ENCODE peak calls at places on chromosomes 7 and 10, in six cellular contexts. B is lung, X is cardiac muscle cell, W is bronchial epithelial cell, D is GM23338, P is mammary epithelial cell. Y is an unnamed sample.

GRCh38 chr10:119620771-119621384 is 24.1 kb upstream of the TIAL1 start:
- DNase-seq in D (peak), B (no peak), P (no peak), W (no peak), X (peak), Y (no peak)

GRCh38 chr10:85045046-85045445 is 716.7 kb downstream of the CCSER2 start:
- DNase-seq in X (no peak), D (no peak), P (no peak), W (no peak), B (no peak), Y (no peak)

GRCh38 chr10:123496336-123496735 is 169.8 kb upstream of the GPR26 start:
- DNase-seq in D (no peak), B (no peak), P (no peak), W (no peak), X (no peak), Y (no peak)

GRCh38 chr7:4167385-4167910 is 514.6 kb upstream of the FOXK1 start:
- DNase-seq in W (no peak), X (no peak), B (no peak), P (peak), D (no peak), Y (no peak)

GRCh38 chr10:630581-631073 is 58.8 kb downstream of the DIP2C start:
- DNase-seq in B (no peak), X (no peak), W (no peak), P (no peak), D (no peak), Y (no peak)

GRCh38 chr7:45689797-45690761 is 115.9 kb downstream of the ADCY1 start:
- DNase-seq in D (no peak), X (no peak), W (no peak), P (no peak), B (peak), Y (no peak)

GRCh38 chr7:131210618-131211017 is 117.1 kb upstream of the MKLN1 start:
- DNase-seq in D (no peak), W (no peak), B (no peak), P (no peak), X (no peak), Y (no peak)

GRCh38 chr7:47479821-47480575 is 101.9 kb downstream of the TNS3 start:
- DNase-seq in P (no peak), D (no peak), W (no peak), B (no peak), X (no peak), Y (no peak)

GRCh38 chr7:128324363-128324680 is 19.4 kb downstream of the RBM28 start:
- DNase-seq in B (no peak), X (no peak), W (no peak), D (no peak), P (no peak), Y (no peak)

GRCh38 chr7:128321044-128321422 is 22.7 kb downstream of the RBM28 start:
- DNase-seq in B (no peak), D (no peak), W (no peak), P (no peak), X (no peak), Y (no peak)

GRCh38 chr7:128323489-128324362 is 20.0 kb downstream of the RBM28 start:
- DNase-seq in W (no peak), X (peak), D (no peak), P (no peak), B (no peak), Y (no peak)

GRCh38 chr7:128318696-128319095 is 25.0 kb downstream of the RBM28 start:
- DNase-seq in B (no peak), W (no peak), X (no peak), D (no peak), P (no peak), Y (no peak)

GRCh38 chr7:128322040-128322643 is 21.6 kb downstream of the RBM28 start:
- DNase-seq in X (peak), D (peak), B (no peak), P (peak), W (peak), Y (no peak)
- TF ChIP-seq CTCF in X (peak), D (peak), B (no peak), P (peak), W (peak), Y (peak)

DNA sequence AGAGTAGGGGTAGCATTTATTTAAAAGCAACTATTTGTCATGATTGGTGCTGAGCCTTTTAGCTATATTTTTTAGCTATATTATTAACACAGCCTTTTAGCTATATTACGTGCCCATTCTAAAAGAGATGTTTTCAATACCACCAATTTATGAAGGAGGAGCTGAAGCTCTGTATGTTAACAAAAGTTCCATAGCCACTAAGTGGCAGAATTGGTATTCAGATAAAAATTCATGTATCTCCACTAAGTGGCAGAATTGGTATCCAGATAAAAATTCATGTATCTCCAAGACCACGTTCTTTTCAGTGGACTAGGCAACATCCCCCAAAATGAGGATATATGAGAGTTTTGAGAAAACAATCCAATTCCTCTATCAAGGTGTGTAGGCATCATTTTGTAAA is 268.6 kb downstream of the HGF start:
- DNase-seq in X (peak), W (peak), P (no peak), D (no peak), B (no peak), Y (no peak)
- TF ChIP-seq CTCF in X (peak), W (no peak), P (no peak), D (peak), B (no peak), Y (no peak)

DNA sequence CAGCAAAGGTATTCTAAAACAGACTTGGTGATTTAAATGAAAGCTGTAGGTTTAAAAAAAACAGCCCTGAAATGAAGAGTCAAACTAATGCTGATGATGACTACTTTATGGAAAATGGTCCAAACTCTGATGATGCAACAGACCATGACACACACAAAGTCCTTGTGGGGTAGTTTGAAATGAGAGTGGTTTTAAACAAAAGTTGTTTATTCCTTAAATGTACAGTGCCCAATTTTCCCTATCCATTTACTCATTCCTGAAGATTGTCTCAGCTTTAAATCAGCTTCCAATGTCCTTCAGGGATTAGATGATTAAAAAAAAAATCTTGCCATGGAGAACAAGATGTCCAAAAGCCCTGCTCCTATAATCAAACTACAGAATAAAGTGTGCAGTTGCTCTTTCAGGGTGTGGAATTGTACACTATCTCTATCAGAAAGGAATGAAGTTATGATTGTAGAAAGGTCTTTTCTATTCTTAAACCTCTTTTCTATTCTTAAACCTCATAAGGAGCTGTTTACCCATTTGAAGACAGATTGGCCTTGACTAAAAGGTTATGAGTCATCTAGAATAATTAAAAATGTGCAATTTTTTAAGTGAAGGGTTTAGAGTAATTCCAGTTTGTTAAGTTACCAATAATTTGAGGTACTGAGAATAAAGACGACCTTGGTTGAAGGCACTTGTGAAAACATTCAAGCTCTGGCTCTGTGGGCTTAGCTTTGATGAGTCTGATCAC is 70.2 kb upstream of the ITGA8 start:
- DNase-seq in B (no peak), W (peak), X (peak), P (peak), D (no peak), Y (no peak)
- TF ChIP-seq CTCF in B (no peak), W (no peak), X (no peak), P (no peak), D (no peak), Y (no peak)

GRCh38 chr10:61901829-61902447 is 439 bp downstream of the ARID5B start:
- DNase-seq in X (peak), D (peak), B (no peak), P (peak), W (no peak), Y (no peak)

GRCh38 chr10:61900829-61901783 is at the start of gene ARID5B:
- DNase-seq in W (peak), B (peak), X (peak), D (peak), P (peak), Y (peak)

GRCh38 chr10:61903991-61904350 is 2.5 kb downstream of the ARID5B start:
- DNase-seq in X (no peak), W (peak), B (no peak), D (no peak), P (no peak), Y (no peak)

GRCh38 chr10:61903184-61903990 is 1.9 kb downstream of the ARID5B start:
- DNase-seq in W (peak), X (peak), B (peak), P (peak), D (peak), Y (peak)

DNA sequence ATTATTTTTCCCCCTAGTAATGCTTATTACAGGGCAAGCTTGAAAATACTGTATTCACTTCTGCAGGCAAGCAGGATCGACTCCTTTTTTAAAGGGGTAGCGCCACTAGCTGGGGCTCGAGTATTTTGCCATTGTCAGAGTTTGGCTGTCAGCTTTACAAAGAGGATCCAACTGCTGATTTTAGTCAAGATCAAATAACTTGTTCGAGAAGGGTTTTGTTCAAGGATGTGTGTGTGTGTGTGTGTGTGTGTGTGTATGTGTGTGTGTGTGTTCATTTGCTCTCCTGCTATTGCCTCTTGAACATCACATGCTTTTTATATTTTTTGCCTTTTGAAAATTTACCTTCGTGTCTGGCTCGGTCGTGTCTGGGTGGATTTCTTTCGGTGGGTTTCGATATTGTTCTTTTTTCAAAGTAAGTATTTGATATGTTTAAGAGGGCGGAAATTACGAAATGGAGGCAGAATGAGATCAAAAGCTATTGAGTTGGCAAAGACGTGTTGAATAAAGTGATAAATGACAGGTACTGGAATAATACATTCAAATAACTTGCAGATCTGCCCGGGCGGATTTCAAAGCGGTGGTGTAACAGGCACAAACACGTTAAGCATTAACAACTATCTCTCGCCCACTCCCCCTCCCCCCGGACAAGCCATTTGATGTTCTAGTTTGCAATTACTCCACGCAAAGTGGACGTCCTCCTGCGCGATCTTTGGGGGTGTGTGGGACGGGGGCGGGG is 1.1 kb downstream of the ARID5B start:
- DNase-seq in P (peak), D (peak), X (peak), W (peak), B (peak), Y (peak)
- TF ChIP-seq CTCF in P (no peak), D (no peak), X (peak), W (peak), B (no peak), Y (peak)

GRCh38 chr10:78707745-78708144 is 361.0 kb upstream of the ZMIZ1 start:
- DNase-seq in P (no peak), D (no peak), W (peak), X (no peak), B (no peak), Y (no peak)
- TF ChIP-seq CTCF in P (no peak), D (no peak), W (no peak), X (no peak), B (no peak), Y (no peak)

GRCh38 chr7:101217388-101218235 is at the start of the genes PLOD3 and ZNHIT1:
- DNase-seq in B (peak), P (peak), X (peak), D (peak), W (peak), Y (peak)
- TF ChIP-seq CTCF in B (no peak), P (no peak), X (no peak), D (no peak), W (peak), Y (no peak)

GRCh38 chr10:99537381-99538286 is 4.9 kb downstream of the NKX2-3 start:
- DNase-seq in X (no peak), W (no peak), B (no peak), D (peak), P (no peak), Y (peak)
- TF ChIP-seq CTCF in X (no peak), W (no peak), B (no peak), D (no peak), P (no peak), Y (no peak)

DNA sequence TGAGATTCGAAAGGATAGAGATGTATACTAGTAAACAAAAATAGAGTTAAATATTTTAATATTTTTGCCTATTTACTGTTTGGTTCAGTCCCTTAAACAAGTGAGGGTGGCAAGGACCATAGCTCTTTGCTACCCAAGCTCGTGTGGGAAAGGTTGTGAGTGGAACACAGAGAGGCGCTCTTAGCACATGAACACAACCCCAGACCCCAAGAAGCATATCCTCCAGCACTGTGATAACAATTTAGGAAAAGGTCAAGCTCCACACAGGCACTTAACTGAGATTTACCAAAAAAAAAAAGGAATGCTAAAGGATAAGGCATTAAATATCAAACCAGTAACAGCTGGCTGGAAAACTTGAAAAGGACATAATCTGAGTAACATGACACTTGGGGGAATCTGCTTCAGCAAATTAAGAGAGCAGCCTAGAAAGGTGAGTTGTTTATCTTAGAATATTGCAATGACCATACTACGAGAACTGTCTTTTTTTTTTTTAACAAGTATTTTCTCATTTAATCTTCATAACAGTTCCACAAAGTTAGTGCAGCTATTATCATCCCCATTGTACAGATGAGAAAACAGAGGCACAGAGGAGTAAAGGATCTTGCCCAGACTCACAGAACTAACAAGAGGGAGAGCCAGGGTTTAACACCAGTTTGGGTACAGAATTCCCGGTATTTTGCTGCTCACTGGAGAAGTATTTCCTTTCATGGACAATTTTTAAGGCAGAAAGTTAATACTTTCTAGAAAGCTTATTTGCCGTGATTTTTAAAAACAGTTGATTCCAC is 303.5 kb upstream of the AOAH start:
- DNase-seq in B (no peak), W (no peak), D (peak), X (no peak), P (no peak), Y (no peak)
- TF ChIP-seq CTCF in B (no peak), W (no peak), D (no peak), X (no peak), P (no peak), Y (peak)

GRCh38 chr7:50673096-50673495 is 107.9 kb upstream of the DDC start:
- DNase-seq in D (no peak), W (no peak), P (no peak), X (no peak), B (no peak), Y (no peak)
- TF ChIP-seq CTCF in D (no peak), W (no peak), P (no peak), X (no peak), B (no peak), Y (no peak)

GRCh38 chr10:109018892-109019507 is 904.3 kb downstream of the XPNPEP1 start:
- DNase-seq in B (no peak), X (peak), P (peak), D (no peak), W (peak), Y (no peak)
- TF ChIP-seq CTCF in B (no peak), X (no peak), P (no peak), D (no peak), W (no peak), Y (peak)